ENCODE peak calls at places on chromosomes 12 and 14, in four cellular contexts. V, K, O and U are unnamed samples.

GRCh38 chr12:26092706-26093105 is 32.1 kb downstream of the BHLHE41 start:
- DNase-seq in V (no peak), K (no peak), O (no peak), U (no peak)

GRCh38 chr14:99821519-99822165 is 28.4 kb downstream of the EML1 start:
- DNase-seq in V (peak), K (peak), O (no peak), U (no peak)

GRCh38 chr12:92403210-92404175 is 257.8 kb upstream of the BTG1 start:
- DNase-seq in V (no peak), K (no peak), O (no peak), U (peak)

GRCh38 chr12:117547209-117547608 is 185.8 kb upstream of the NOS1 start:
- DNase-seq in V (no peak), K (no peak), O (no peak), U (no peak)

GRCh38 chr14:56417173-56417572 is 162.4 kb upstream of the TMEM260 start:
- DNase-seq in V (no peak), K (no peak), O (no peak), U (no peak)

GRCh38 chr12:116244001-116244400 is 33.5 kb downstream of the MED13L start:
- DNase-seq in V (no peak), K (no peak), O (no peak), U (no peak)

GRCh38 chr12:49954863-49955830 is 4.6 kb downstream of the AQP2 start:
- DNase-seq in V (peak), K (peak), O (no peak), U (no peak)

GRCh38 chr12:93571854-93572711 is at the start of gene SOCS2:
- DNase-seq in V (peak), K (peak), O (peak), U (no peak)

GRCh38 chr12:57462307-57463253 is 3.0 kb downstream of the GLI1 start:
- DNase-seq in V (peak), K (peak), O (peak), U (peak)

GRCh38 chr12:94026566-94026965 is 121.8 kb upstream of the PLXNC1 start:
- DNase-seq in V (no peak), K (no peak), O (no peak), U (no peak)

GRCh38 chr12:67515679-67516363 is 132.7 kb upstream of the DYRK2 start:
- DNase-seq in V (no peak), K (no peak), O (no peak), U (peak)

GRCh38 chr12:3199551-3200031 is 122.4 kb downstream of the TSPAN9 start:
- DNase-seq in V (peak), K (peak), O (peak), U (no peak)

GRCh38 chr12:75913502-75914110 is 118.0 kb downstream of the PHLDA1 start:
- DNase-seq in V (no peak), K (no peak), O (no peak), U (peak)

GRCh38 chr14:87975636-87976035 is 17.3 kb downstream of the GALC start:
- DNase-seq in V (peak), K (no peak), O (no peak), U (no peak)

GRCh38 chr12:29889737-29890136 is 106.0 kb upstream of the TMTC1 start:
- DNase-seq in V (peak), K (peak), O (peak), U (peak)

GRCh38 chr14:67487937-67488893 is at the start of gene TMEM229B:
- DNase-seq in V (no peak), K (no peak), O (no peak), U (peak)

GRCh38 chr12:66197413-66198055 is 8.5 kb downstream of the IRAK3 start:
- DNase-seq in V (peak), K (no peak), O (no peak), U (no peak)

GRCh38 chr12:68131867-68132414 is 27.6 kb downstream of the IFNG start:
- DNase-seq in V (no peak), K (no peak), O (no peak), U (no peak)

GRCh38 chr12:72282721-72283120 is 10.6 kb downstream of the TRHDE start:
- DNase-seq in V (peak), K (no peak), O (peak), U (no peak)

GRCh38 chr12:111656016-111656415 is 29.7 kb downstream of the BRAP start:
- DNase-seq in V (no peak), K (no peak), O (no peak), U (no peak)

GRCh38 chr14:50083467-50084337 is 32.7 kb downstream of the VCPKMT start:
- DNase-seq in V (no peak), K (no peak), O (no peak), U (no peak)

GRCh38 chr12:46950116-46950515 is 124.3 kb upstream of the SLC38A4 start:
- DNase-seq in V (no peak), K (no peak), O (no peak), U (no peak)

GRCh38 chr12:109770104-109770860 is 56.7 kb downstream of the FAM222A start:
- DNase-seq in V (no peak), K (peak), O (no peak), U (no peak)

GRCh38 chr12:108967869-108968540 is 52.9 kb downstream of the SVOP start:
- DNase-seq in V (peak), K (no peak), O (peak), U (peak)

GRCh38 chr14:73800970-73801515 is 50.6 kb upstream of the PTGR2 start:
- DNase-seq in V (no peak), K (no peak), O (no peak), U (no peak)

GRCh38 chr12:92408072-92408900 is 262.6 kb upstream of the BTG1 start:
- DNase-seq in V (peak), K (peak), O (peak), U (peak)

GRCh38 chr12:6534914-6535696 is 788 bp downstream of the GAPDH start:
- DNase-seq in V (peak), K (peak), O (peak), U (peak)

GRCh38 chr14:26597136-26598080 is at the start of gene NOVA1:
- DNase-seq in V (peak), K (peak), O (peak), U (no peak)

GRCh38 chr12:75938189-75938588 is 93.4 kb downstream of the PHLDA1 start:
- DNase-seq in V (no peak), K (no peak), O (no peak), U (no peak)

GRCh38 chr12:79534029-79534867 is 156.5 kb downstream of the PAWR start:
- DNase-seq in V (no peak), K (no peak), O (no peak), U (no peak)

GRCh38 chr14:71354142-71354541 is 446.9 kb downstream of the PCNX1 start:
- DNase-seq in V (no peak), K (no peak), O (no peak), U (no peak)

GRCh38 chr12:60333461-60333860 is 737.6 kb downstream of the SLC16A7 start:
- DNase-seq in V (no peak), K (no peak), O (no peak), U (no peak)

GRCh38 chr14:89537911-89538310 is 120.9 kb upstream of the FOXN3 start:
- DNase-seq in V (no peak), K (no peak), O (no peak), U (no peak)

GRCh38 chr12:123141615-123142517 is 9.0 kb downstream of the PITPNM2 start:
- DNase-seq in V (peak), K (no peak), O (peak), U (no peak)

GRCh38 chr12:67070604-67071003 is 198.6 kb upstream of the CAND1 start:
- DNase-seq in V (no peak), K (peak), O (no peak), U (no peak)

GRCh38 chr12:3496964-3497363 is 6.0 kb downstream of the PRMT8 start:
- DNase-seq in V (no peak), K (peak), O (peak), U (peak)

GRCh38 chr14:61553730-61554641 is 141.3 kb upstream of the HIF1A start:
- DNase-seq in V (peak), K (no peak), O (peak), U (no peak)

GRCh38 chr14:89178802-89179201 is 238.2 kb downstream of the FOXN3 start:
- DNase-seq in V (peak), K (no peak), O (no peak), U (no peak)

GRCh38 chr14:71754422-71755095 is 177.7 kb upstream of the RGS6 start:
- DNase-seq in V (no peak), K (no peak), O (peak), U (no peak)

GRCh38 chr14:79861111-79861510 is 350.2 kb downstream of the DIO2 start:
- DNase-seq in V (no peak), K (no peak), O (no peak), U (no peak)
- TF ChIP-seq EZH2phosphoT487 in V (no peak), K (no peak), O (no peak), U (no peak)

GRCh38 chr14:34711808-34712712 is 2.3 kb downstream of the CFL2 start:
- DNase-seq in V (peak), K (no peak), O (no peak), U (no peak)

GRCh38 chr14:34710006-34710405 is 4.4 kb downstream of the CFL2 start:
- DNase-seq in V (no peak), K (no peak), O (no peak), U (no peak)

GRCh38 chr14:34711169-34711568 is 3.2 kb downstream of the CFL2 start:
- DNase-seq in V (peak), K (peak), O (no peak), U (peak)

GRCh38 chr14:34713122-34713680 is 1.2 kb downstream of the CFL2 start:
- DNase-seq in V (no peak), K (no peak), O (no peak), U (no peak)

GRCh38 chr14:34710744-34711143 is 3.6 kb downstream of the CFL2 start:
- DNase-seq in V (peak), K (no peak), O (no peak), U (no peak)
- H3K4me2 ChIP-seq in V (peak), K (peak), O (no peak), U (peak)

GRCh38 chr12:18723752-18724151 is 14.1 kb downstream of the PLCZ1 start:
- DNase-seq in V (peak), K (no peak), O (no peak), U (no peak)
- TF ChIP-seq EZH2phosphoT487 in V (no peak), K (no peak), O (no peak), U (no peak)

GRCh38 chr12:12560587-12561304 is 1.9 kb downstream of the DUSP16 start:
- DNase-seq in V (peak), K (peak), O (peak), U (peak)

GRCh38 chr12:12563529-12563928 is 866 bp upstream of the DUSP16 start:
- DNase-seq in V (peak), K (no peak), O (peak), U (no peak)

GRCh38 chr12:12561305-12562015 is 1.2 kb downstream of the DUSP16 start:
- DNase-seq in V (peak), K (peak), O (peak), U (peak)

GRCh38 chr12:12562585-12563245 is at the start of gene DUSP16:
- DNase-seq in V (peak), K (peak), O (peak), U (peak)

DNA sequence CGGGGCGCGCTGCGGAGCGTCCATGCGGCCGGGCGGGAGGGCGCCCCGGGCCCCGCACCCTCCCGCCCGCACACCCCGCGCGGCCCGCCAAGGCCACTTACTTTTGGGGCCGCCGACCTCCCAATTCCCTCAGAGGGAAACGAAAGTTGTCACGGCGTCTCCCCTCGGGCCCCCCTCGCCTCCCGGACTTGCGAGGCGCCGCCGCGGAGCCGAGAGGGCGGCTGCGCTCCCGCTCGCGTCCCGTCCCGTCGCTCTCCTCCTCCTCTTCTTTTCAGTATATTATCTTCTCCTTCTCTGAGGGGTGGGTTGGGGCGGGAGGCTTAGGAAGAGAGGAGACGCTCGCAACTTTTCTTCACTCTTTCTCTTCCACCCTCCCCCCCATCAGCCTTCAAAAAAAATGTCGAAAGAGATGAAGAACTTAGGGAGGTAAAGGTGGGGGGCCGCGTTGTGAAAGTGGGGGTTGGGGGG is 613 bp downstream of the DUSP16 start:
- DNase-seq in V (peak), K (no peak), O (peak), U (peak)
- H3K4me2 ChIP-seq in V (peak), K (peak), O (peak), U (peak)

DNA sequence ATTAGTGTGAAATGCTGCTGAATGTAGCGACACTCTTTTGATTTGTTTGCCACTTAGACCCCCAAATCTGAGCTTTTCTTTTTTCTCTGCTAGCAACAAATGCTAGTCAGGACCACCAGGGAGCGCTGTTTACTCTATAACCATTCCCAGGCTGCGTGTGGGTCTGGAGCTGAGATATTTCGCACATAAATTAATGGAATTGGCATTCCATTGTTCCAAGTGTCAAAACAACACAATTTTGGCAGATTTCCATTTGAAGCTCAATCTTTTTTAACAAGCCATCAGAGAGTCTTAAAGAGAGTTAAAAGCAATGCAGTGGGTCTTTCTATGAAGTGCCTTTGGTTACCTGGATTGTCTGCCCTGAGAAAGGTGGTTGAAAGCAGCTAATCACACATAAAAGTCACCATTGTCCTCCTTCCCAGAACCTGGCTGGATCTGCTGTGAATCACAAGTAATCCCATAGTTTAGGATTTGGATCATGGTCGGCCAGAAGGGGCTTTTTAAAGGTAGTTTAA is 7.4 kb upstream of the TMEM132C start:
- DNase-seq in V (peak), K (peak), O (peak), U (peak)
- TF ChIP-seq EZH2phosphoT487 in V (no peak), K (no peak), O (no peak), U (no peak)

GRCh38 chr12:1205512-1206060 is 214.6 kb downstream of the ERC1 start:
- DNase-seq in V (peak), K (no peak), O (no peak), U (peak)

GRCh38 chr12:1206118-1206734 is 215.2 kb downstream of the ERC1 start:
- DNase-seq in V (no peak), K (no peak), O (no peak), U (peak)

GRCh38 chr12:1203735-1204019 is 212.7 kb downstream of the ERC1 start:
- DNase-seq in V (no peak), K (no peak), O (no peak), U (peak)

GRCh38 chr12:1207276-1207675 is 216.3 kb downstream of the ERC1 start:
- DNase-seq in V (no peak), K (no peak), O (no peak), U (peak)

GRCh38 chr12:1204581-1205121 is 213.6 kb downstream of the ERC1 start:
- DNase-seq in V (peak), K (peak), O (no peak), U (peak)
- H3K4me2 ChIP-seq in V (peak), K (peak), O (no peak), U (peak)

DNA sequence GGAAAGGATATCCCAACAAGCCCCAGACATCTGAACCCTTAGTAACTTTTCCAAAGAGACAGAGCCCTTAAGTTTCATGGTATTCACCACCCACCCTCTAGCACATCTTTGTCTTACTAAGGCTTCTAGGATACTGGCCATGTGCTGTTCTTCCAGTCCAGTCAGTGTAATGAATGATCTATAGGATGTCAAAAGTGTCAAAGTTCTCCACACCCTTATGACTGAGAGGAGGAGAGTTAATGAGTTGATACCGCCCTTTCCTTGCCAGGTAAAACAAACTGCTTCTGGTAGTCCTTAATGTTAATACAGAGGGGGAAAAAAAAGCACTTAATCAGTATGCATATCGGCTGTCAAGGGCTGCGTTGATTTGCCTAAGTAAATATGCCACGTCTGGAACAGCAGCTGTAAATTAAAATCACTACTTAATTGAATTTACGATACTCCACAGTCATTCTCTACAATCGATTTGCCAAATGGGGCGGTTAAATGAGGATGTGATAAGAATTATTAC is 416.1 kb downstream of the KCNH5 start:
- DNase-seq in V (no peak), K (no peak), O (no peak), U (no peak)
- TF ChIP-seq EZH2phosphoT487 in V (no peak), K (no peak), O (no peak), U (no peak)

GRCh38 chr12:105347486-105347885 is 17.0 kb downstream of the C12orf75 start:
- DNase-seq in V (no peak), K (no peak), O (peak), U (no peak)
- H3K4me2 ChIP-seq in V (no peak), K (no peak), O (peak), U (peak)

GRCh38 chr12:53777412-53777811 is 25.6 kb upstream of the CISTR start:
- DNase-seq in V (no peak), K (no peak), O (no peak), U (no peak)
- TF ChIP-seq EZH2phosphoT487 in V (no peak), K (no peak), O (no peak), U (no peak)

DNA sequence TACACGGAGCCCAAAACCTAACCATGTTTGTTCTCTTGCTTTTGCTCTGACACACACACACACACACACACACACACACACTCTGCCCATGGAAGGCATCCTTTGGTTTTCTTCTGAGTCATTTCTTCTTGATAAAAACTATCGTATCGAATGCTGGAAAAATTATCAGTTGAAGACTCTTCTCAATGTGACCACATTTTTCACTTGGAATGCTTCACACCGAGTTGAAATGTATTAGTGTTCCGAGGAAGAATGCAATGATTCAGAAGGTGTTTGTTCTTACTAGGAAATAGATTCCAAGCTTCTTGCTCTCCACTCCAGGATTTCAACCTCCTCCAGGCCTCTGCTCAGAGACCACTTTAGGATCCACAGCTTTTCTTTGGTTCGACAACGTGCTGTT is 226.3 kb downstream of the MON2 start:
- DNase-seq in V (peak), K (no peak), O (no peak), U (no peak)
- H3K4me2 ChIP-seq in V (peak), K (peak), O (no peak), U (no peak)